ENCODE peak calls at places on chromosomes 13 and 19, in seven cellular contexts. R is mesenchymal stem cell, F is IMR-90, X is H1, G is neuronal stem cell, E is trophoblast cell, L is mesendoderm. J is an unnamed sample. For H3K79me1, the result is how much of the 10 kb centered on the place peaks cover.

GRCh38 chr19:2089001-2089711 is 7.0 kb downstream of the MOB3A start:
- DNase-seq in G (no peak), X (no peak), E (peak), R (peak), F (peak), L (no peak), J (no peak)

GRCh38 chr19:58228584-58229254 is at the start of gene ZNF544:
- DNase-seq in G (peak), R (peak), F (peak), E (peak), L (peak), X (peak), J (peak)

GRCh38 chr13:111955412-111955769 is 111.6 kb upstream of the SOX1 start:
- DNase-seq in X (peak), R (no peak), F (no peak), L (peak), E (no peak), G (no peak), J (peak)

GRCh38 chr19:55119053-55119452 is 1.6 kb upstream of the PPP1R12C start:
- DNase-seq in G (no peak), X (no peak), E (no peak), R (peak), L (no peak), F (no peak), J (no peak)

GRCh38 chr13:41509996-41510395 is 52.6 kb downstream of the RGCC start:
- DNase-seq in F (no peak), R (no peak), X (no peak), E (no peak), L (no peak), G (no peak), J (no peak)

GRCh38 chr19:8481191-8481590 is 21.2 kb downstream of the PRAM1 start:
- DNase-seq in F (no peak), G (no peak), R (no peak), L (no peak), E (peak), X (no peak), J (no peak)

GRCh38 chr13:26445092-26445491 is 112.4 kb upstream of the WASF3 start:
- DNase-seq in L (peak), R (no peak), E (no peak), X (no peak), G (no peak), F (no peak), J (no peak)

GRCh38 chr19:20044663-20045062 is 5.4 kb upstream of the ZNF682 start:
- DNase-seq in F (no peak), R (no peak), L (no peak), E (no peak), G (no peak), X (no peak), J (no peak)

GRCh38 chr19:14530005-14530348 is 583 bp downstream of the TECR start:
- DNase-seq in L (peak), G (no peak), E (peak), X (no peak), F (no peak), R (no peak), J (no peak)

GRCh38 chr19:3673506-3674439 is 26.5 kb downstream of the PIP5K1C start:
- DNase-seq in E (no peak), G (no peak), X (no peak), R (no peak), F (no peak), L (no peak), J (no peak)

GRCh38 chr13:41791056-41791455 is 169.9 kb downstream of the VWA8 start:
- DNase-seq in G (no peak), R (no peak), E (no peak), F (peak), L (no peak), X (no peak), J (no peak)

GRCh38 chr19:13821292-13821691 is 26.0 kb downstream of the ZSWIM4 start:
- DNase-seq in R (peak), X (no peak), E (peak), L (no peak), G (no peak), F (no peak), J (no peak)

GRCh38 chr19:50994129-50994528 is 7.3 kb downstream of the KLK8 start:
- DNase-seq in X (no peak), R (no peak), G (no peak), F (no peak), E (no peak), L (peak), J (no peak)

GRCh38 chr19:5691205-5691929 is 1.3 kb downstream of the RPL36 start:
- DNase-seq in R (peak), E (no peak), L (no peak), X (no peak), F (peak), G (no peak), J (peak)

GRCh38 chr13:108003626-108004025 is 211.7 kb downstream of the LIG4 start:
- DNase-seq in L (no peak), G (no peak), X (no peak), F (no peak), E (no peak), R (no peak), J (no peak)

GRCh38 chr13:24511019-24511823 is 1.4 kb downstream of the PARP4 start:
- DNase-seq in G (no peak), F (peak), R (peak), E (peak), L (peak), X (no peak), J (peak)

GRCh38 chr13:79775830-79776229 is 294.9 kb downstream of the NDFIP2 start:
- DNase-seq in R (peak), G (peak), E (peak), L (peak), X (no peak), F (peak), J (no peak)

GRCh38 chr13:94233401-94233800 is 246.1 kb downstream of the DCT start:
- DNase-seq in E (peak), L (no peak), R (peak), G (no peak), X (no peak), F (peak), J (no peak)

GRCh38 chr19:8065489-8066261 is 13.1 kb downstream of the CCL25 start:
- DNase-seq in G (no peak), X (no peak), F (no peak), R (no peak), L (no peak), E (no peak), J (no peak)

GRCh38 chr19:407501-408440 is 1.2 kb downstream of the C2CD4C start:
- DNase-seq in G (no peak), F (no peak), X (peak), R (no peak), E (no peak), L (no peak), J (peak)

GRCh38 chr13:50222569-50223332 is 207.5 kb downstream of the KCNRG start:
- DNase-seq in E (peak), R (peak), L (no peak), F (peak), G (no peak), X (no peak), J (no peak)

GRCh38 chr13:76229281-76229680 is 593.2 kb downstream of the LMO7 start:
- DNase-seq in L (no peak), F (no peak), R (no peak), G (no peak), X (no peak), E (no peak), J (no peak)
- H3K79me1 ChIP-seq in L (under half), F (under half), R (under half), G (under half), X (under half), E (under half), J (under half)

GRCh38 chr19:53880716-53881481 is 1.1 kb upstream of the PRKCG start:
- DNase-seq in F (no peak), G (no peak), L (no peak), X (no peak), E (no peak), R (peak), J (peak)

GRCh38 chr19:53877361-53877766 is 4.6 kb upstream of the PRKCG start:
- DNase-seq in F (no peak), R (peak), G (no peak), L (no peak), X (no peak), E (peak), J (no peak)

GRCh38 chr19:53881482-53882390 is at the start of gene PRKCG:
- DNase-seq in L (peak), R (peak), E (peak), X (peak), G (peak), F (no peak), J (peak)

GRCh38 chr19:53878786-53879144 is 3.2 kb upstream of the PRKCG start:
- DNase-seq in F (no peak), E (peak), X (no peak), R (peak), L (no peak), G (no peak), J (no peak)

GRCh38 chr19:53879145-53880037 is 2.6 kb upstream of the PRKCG start:
- DNase-seq in F (peak), G (peak), X (peak), R (peak), E (peak), L (peak), J (peak)
- H3K9ac ChIP-seq in F (peak), G (peak), X (peak), R (peak), E (peak), L (peak), J (peak)

GRCh38 chr13:90360785-90361184 is 986.7 kb upstream of the MIR17HG start:
- DNase-seq in R (no peak), L (no peak), F (no peak), X (no peak), E (no peak), G (no peak), J (no peak)

GRCh38 chr13:90365130-90365529 is 982.4 kb upstream of the MIR17HG start:
- DNase-seq in X (no peak), G (no peak), R (peak), L (no peak), E (no peak), F (no peak), J (no peak)

GRCh38 chr13:90362718-90363117 is 984.8 kb upstream of the MIR17HG start:
- DNase-seq in L (no peak), R (peak), X (no peak), F (peak), G (no peak), E (no peak), J (no peak)
- H4K8ac ChIP-seq in L (no peak), R (no peak), X (no peak), F (no peak), G (no peak), E (no peak), J (no peak)

GRCh38 chr13:95536629-95537241 is 15.8 kb upstream of the CLDN10 start:
- DNase-seq in G (no peak), F (peak), R (peak), X (no peak), L (no peak), E (peak), J (no peak)
- H3K79me1 ChIP-seq in G (under half), F (under half), R (under half), X (under half), L (under half), E (under half), J (under half)

DNA sequence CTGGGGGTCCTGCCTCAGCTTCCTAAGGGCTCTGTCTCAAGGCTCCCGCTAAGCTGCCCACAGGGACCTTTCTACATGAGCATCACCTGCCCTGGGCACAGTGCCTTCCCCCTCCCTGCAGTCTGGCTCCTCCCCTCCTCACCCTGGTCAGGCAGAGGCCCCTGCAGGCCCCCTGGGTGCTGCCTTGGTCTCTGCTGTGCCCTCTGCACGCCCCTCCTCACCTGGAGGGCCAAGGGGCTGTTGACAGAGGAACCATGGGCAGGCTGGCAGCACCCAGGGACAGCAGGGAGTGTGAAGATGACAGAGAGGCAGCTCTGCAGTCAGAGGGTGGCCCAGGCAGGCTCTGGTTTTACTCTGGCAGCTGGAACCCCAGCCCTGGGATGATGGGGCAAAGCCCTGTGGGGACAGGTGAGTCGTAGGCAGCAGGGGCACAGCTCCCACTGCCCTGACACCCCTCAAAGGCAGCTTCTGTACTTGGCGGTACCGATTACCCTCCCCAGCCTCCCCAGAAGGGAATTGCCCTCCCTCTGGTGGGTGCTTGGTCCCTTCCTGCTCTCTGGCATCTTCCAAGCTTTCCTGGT is 43.1 kb downstream of the SUGP2 start:
- DNase-seq in F (no peak), R (no peak), E (no peak), G (no peak), L (no peak), X (no peak), J (no peak)
- H3K9ac ChIP-seq in F (no peak), R (no peak), E (no peak), G (peak), L (no peak), X (no peak), J (no peak)

DNA sequence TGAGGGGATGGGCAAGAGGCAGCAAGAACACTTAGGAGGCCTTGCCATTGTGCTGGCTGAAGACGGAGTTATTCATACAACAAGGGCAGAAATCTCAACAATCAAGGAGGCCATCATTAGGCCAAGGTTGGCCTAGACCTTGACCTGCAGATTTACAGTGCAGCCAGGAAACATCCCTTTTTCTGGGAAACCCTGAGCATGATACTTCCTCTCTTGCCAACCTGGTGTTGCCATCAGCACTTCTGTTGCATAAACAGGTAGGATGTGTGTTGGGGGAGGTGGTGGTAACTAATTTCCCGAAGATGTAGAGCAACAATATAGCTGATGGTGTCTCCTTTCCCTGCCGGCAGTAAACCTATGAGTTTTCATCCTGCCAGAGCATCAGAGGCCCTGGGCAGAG is 8.0 kb downstream of the TMEM272 start:
- DNase-seq in R (no peak), F (no peak), L (no peak), G (no peak), E (no peak), X (no peak), J (no peak)
- H4K8ac ChIP-seq in R (peak), F (no peak), L (no peak), G (no peak), E (no peak), X (no peak), J (no peak)

GRCh38 chr13:19183676-19184075 is 2.1 kb upstream of the TUBA3C start:
- DNase-seq in X (no peak), F (no peak), E (no peak), L (no peak), R (no peak), G (no peak), J (no peak)
- H3K79me1 ChIP-seq in X (under half), F (under half), E (under half), L (under half), R (under half), G (under half), J (under half)

J was measured in H9.